ENCODE peak calls at places on chromosome 9, in five cellular contexts. X is sigmoid colon, V is GM23338, F is heart right ventricle, O is Peyer's patch. L is an unnamed sample.

GRCh38 chr9:118336952-118337349 is 632.7 kb downstream of the TLR4 start:
- DNase-seq in X (no peak), V (no peak), F (no peak), O (no peak), L (no peak)

GRCh38 chr9:72362680-72363139 is 2.3 kb downstream of the ZFAND5 start:
- DNase-seq in X (peak; percentile 88), V (peak; percentile 18), F (peak; percentile 82), O (peak; percentile 38), L (peak; percentile 74)

GRCh38 chr9:88143179-88143578 is 4.9 kb upstream of the SPATA31C2 start:
- DNase-seq in X (no peak), V (no peak), F (no peak), O (no peak), L (no peak)

GRCh38 chr9:100428871-100429654 is 2.1 kb downstream of the MSANTD3 start:
- DNase-seq in X (no peak), V (no peak), F (peak; percentile 17), O (no peak), L (no peak)

GRCh38 chr9:131067625-131068024 is 28.7 kb upstream of the AIF1L start:
- DNase-seq in X (no peak), V (no peak), F (no peak), O (no peak), L (no peak)

GRCh38 chr9:36137392-36138004 is 965 bp downstream of the GLIPR2 start:
- DNase-seq in X (peak; percentile 83), V (no peak), F (no peak), O (no peak), L (no peak)

GRCh38 chr9:136255896-136256890 is 10.6 kb upstream of the QSOX2 start:
- DNase-seq in X (no peak), V (no peak), F (no peak), O (no peak), L (no peak)

GRCh38 chr9:94980947-94981632 is 254.6 kb downstream of the AOPEP start:
- DNase-seq in X (no peak), V (peak; percentile 58), F (no peak), O (no peak), L (no peak)

GRCh38 chr9:68750786-68751185 is 45.7 kb downstream of the PIP5K1B start:
- DNase-seq in X (no peak), V (peak; percentile 45), F (no peak), O (no peak), L (no peak)

GRCh38 chr9:36963356-36963755 is 70.7 kb downstream of the PAX5 start:
- DNase-seq in X (no peak), V (no peak), F (no peak), O (no peak), L (no peak)

GRCh38 chr9:72856985-72857631 is 95.7 kb downstream of the ALDH1A1 start:
- DNase-seq in X (no peak), V (peak; percentile 80), F (peak; percentile 45), O (no peak), L (peak; percentile 39)

GRCh38 chr9:136082496-136083361 is 12.4 kb downstream of the NACC2 start:
- DNase-seq in X (peak; percentile 72), V (no peak), F (no peak), O (no peak), L (no peak)

GRCh38 chr9:23492126-23493002 is 333.7 kb downstream of the ELAVL2 start:
- DNase-seq in X (no peak), V (peak; percentile 81), F (no peak), O (no peak), L (peak; percentile 17)

GRCh38 chr9:92633879-92634278 is 36.1 kb downstream of the IPPK start:
- DNase-seq in X (peak; percentile 62), V (no peak), F (no peak), O (no peak), L (no peak)

GRCh38 chr9:86997158-86997557 is 49.9 kb upstream of the GAS1 start:
- DNase-seq in X (no peak), V (no peak), F (no peak), O (no peak), L (no peak)

GRCh38 chr9:6383551-6384225 is 29.3 kb upstream of the UHRF2 start:
- DNase-seq in X (no peak), V (no peak), F (no peak), O (no peak), L (no peak)

GRCh38 chr9:135889564-135890189 is 17.7 kb downstream of the CAMSAP1 start:
- DNase-seq in X (no peak), V (no peak), F (no peak), O (no peak), L (no peak)

GRCh38 chr9:12723409-12724028 is 30.3 kb downstream of the TYRP1 start:
- DNase-seq in X (no peak), V (peak; percentile 10), F (no peak), O (no peak), L (peak; percentile 21)

GRCh38 chr9:137448569-137448962 is 7.4 kb upstream of the ENTPD8 start:
- DNase-seq in X (no peak), V (no peak), F (no peak), O (no peak), L (no peak)

GRCh38 chr9:14030350-14030823 is 283.6 kb downstream of the NFIB start:
- DNase-seq in X (no peak), V (no peak), F (no peak), O (no peak), L (peak; percentile 26)

GRCh38 chr9:98709968-98710965 is 1.5 kb upstream of the GABBR2 start:
- DNase-seq in X (no peak), V (peak; percentile 71), F (peak; percentile 26), O (no peak), L (no peak)

GRCh38 chr9:137694236-137694959 is 75.6 kb downstream of the EHMT1 start:
- DNase-seq in X (no peak), V (no peak), F (no peak), O (no peak), L (no peak)

GRCh38 chr9:111634860-111635259 is 3.7 kb downstream of the DNAJC25 start:
- DNase-seq in X (no peak), V (no peak), F (no peak), O (no peak), L (no peak)

DNA sequence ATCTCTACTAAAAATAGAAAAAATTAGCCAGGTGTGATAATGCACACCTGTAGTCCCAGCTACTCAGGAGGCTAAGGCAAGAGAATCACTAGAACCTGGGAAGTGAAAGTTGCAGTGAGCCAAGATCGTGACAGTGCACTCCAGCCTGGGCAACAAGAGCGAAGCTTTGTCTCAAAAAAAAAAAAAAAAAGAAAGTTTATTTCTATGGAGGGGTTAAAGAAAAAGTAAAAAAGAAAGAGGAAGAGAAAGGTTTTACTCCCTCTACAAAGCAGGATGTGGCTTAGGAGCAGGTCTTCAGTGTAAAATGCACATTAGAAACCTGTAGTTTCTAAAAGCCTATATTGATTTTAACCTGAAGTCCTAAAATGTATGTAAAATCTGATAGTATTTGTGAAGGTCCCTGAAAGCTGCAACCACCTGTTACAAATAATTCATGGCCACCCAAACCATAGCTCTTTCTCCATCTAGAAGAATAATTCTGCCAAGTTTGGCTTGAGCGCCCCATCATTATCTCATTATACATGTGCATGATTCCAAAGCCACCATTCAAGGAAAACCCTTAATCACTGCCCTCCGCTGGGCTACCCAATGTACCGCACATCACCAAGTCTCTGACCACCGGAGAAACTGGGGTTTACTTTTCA is 3.4 kb downstream of the FNBP1 start:
- DNase-seq in X (no peak), V (peak; percentile 30), F (no peak), O (peak; percentile 53), L (no peak)
- TF ChIP-seq CTCF in X (no peak), V (peak; percentile 29), F (no peak), O (no peak), L (no peak)

GRCh38 chr9:33304367-33304766 is 14.1 kb downstream of the NFX1 start:
- DNase-seq in X (no peak), V (no peak), F (no peak), O (no peak), L (no peak)

GRCh38 chr9:33295571-33295970 is 5.3 kb downstream of the NFX1 start:
- DNase-seq in X (no peak), V (no peak), F (no peak), O (no peak), L (no peak)

GRCh38 chr9:33297455-33297854 is 7.1 kb downstream of the NFX1 start:
- DNase-seq in X (peak; percentile 71), V (no peak), F (peak; percentile 33), O (peak; percentile 84), L (peak; percentile 75)

GRCh38 chr9:33306037-33306436 is 15.7 kb downstream of the NFX1 start:
- DNase-seq in X (no peak), V (no peak), F (no peak), O (no peak), L (no peak)

DNA sequence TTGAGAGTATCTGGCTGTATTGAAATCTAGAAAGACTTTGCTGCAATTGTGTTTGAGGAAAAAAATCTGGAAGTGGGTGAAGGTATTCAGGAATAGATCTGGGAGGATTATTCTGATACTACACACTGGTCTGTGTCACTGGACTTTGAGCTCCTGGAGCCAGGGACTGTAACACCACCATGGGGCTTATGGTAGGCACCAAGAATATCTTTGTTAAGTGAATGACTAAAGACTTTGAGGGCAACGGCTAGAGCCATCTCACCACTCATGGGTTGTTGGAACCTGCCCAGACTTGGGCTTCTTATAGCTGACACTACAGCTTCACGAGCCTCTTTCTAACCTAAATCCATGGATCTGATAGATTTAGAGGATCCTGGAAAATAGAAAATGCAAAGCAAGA is 10.2 kb downstream of the NFX1 start:
- DNase-seq in X (no peak), V (no peak), F (no peak), O (no peak), L (no peak)
- H3K36me3 ChIP-seq in X (peaks cover 33% of the 10 kb centered on the region), V (peaks cover 64% of the 10 kb centered on the region), F (peaks cover 9% of the 10 kb centered on the region), O (no peaks in the 10 kb centered on the region), L (peaks cover 23% of the 10 kb centered on the region)

GRCh38 chr9:83538890-83539238 is 663 bp upstream of the FRMD3 start:
- DNase-seq in X (no peak), V (peak; percentile 38), F (no peak), O (no peak), L (no peak)

GRCh38 chr9:83535736-83536135 is 2.5 kb downstream of the FRMD3 start:
- DNase-seq in X (no peak), V (peak; percentile 63), F (no peak), O (no peak), L (no peak)

GRCh38 chr9:83536332-83536731 is 1.9 kb downstream of the FRMD3 start:
- DNase-seq in X (no peak), V (no peak), F (no peak), O (no peak), L (no peak)

GRCh38 chr9:83537331-83538171 is 650 bp downstream of the FRMD3 start:
- DNase-seq in X (no peak), V (peak; percentile 55), F (peak; percentile 9), O (no peak), L (peak; percentile 20)

GRCh38 chr9:83538172-83538889 is at the start of gene FRMD3:
- DNase-seq in X (peak; percentile 90), V (peak; percentile 87), F (peak; percentile 88), O (no peak), L (peak; percentile 72)
- TF ChIP-seq CTCF in X (peak; percentile 56), V (peak; percentile 68), F (peak; percentile 86), O (peak; percentile 44), L (peak; percentile 61)

GRCh38 chr9:96009690-96010477 is 134.4 kb downstream of the ERCC6L2 start:
- DNase-seq in X (no peak), V (no peak), F (no peak), O (no peak), L (no peak)

GRCh38 chr9:96006961-96007360 is 131.5 kb downstream of the ERCC6L2 start:
- DNase-seq in X (no peak), V (no peak), F (no peak), O (no peak), L (no peak)

GRCh38 chr9:96009223-96009602 is 133.7 kb downstream of the ERCC6L2 start:
- DNase-seq in X (no peak), V (no peak), F (no peak), O (no peak), L (no peak)

GRCh38 chr9:96006296-96006890 is 130.9 kb downstream of the ERCC6L2 start:
- DNase-seq in X (no peak), V (no peak), F (no peak), O (no peak), L (no peak)

GRCh38 chr9:96008502-96009222 is 133.2 kb downstream of the ERCC6L2 start:
- DNase-seq in X (no peak), V (no peak), F (no peak), O (no peak), L (no peak)
- H3K36me3 ChIP-seq in X (peaks cover 7% of the 10 kb centered on the region), V (no peaks in the 10 kb centered on the region), F (no peaks in the 10 kb centered on the region), O (no peaks in the 10 kb centered on the region), L (no peaks in the 10 kb centered on the region)

L was measured in colonic mucosa.